ENCODE peak calls at places on chromosomes 3 and 15, in four cellular contexts. R is Ammon's horn, Y is HS-5, M is psoas muscle. Q is an unnamed sample.

GRCh38 chr3:107938128-107938527 is 152.7 kb downstream of the CD47 start:
- DNase-seq in M (no peak), R (peak; percentile 22), Y (peak; percentile 64), Q (no peak)

GRCh38 chr3:50170689-50171088 is 15.6 kb downstream of the SEMA3F start:
- DNase-seq in R (no peak), M (peak; percentile 61), Y (peak; percentile 43), Q (no peak)

GRCh38 chr3:79086514-79086913 is 681.3 kb downstream of the ROBO1 start:
- DNase-seq in R (peak; percentile 72), Y (peak; percentile 34), M (peak; percentile 9), Q (peak; percentile 45)

GRCh38 chr15:89494941-89495637 is 1.3 kb downstream of the RHCG start:
- DNase-seq in R (no peak), Y (no peak), M (no peak), Q (no peak)

GRCh38 chr3:195250473-195251251 is 20.3 kb downstream of the XXYLT1 start:
- DNase-seq in R (no peak), Y (no peak), M (no peak), Q (no peak)

GRCh38 chr3:193214445-193214844 is 26.6 kb upstream of the PLAAT1 start:
- DNase-seq in M (no peak), R (no peak), Y (no peak), Q (no peak)

GRCh38 chr15:28936481-28936881 is 50.7 kb downstream of the APBA2 start:
- DNase-seq in R (peak; percentile 59), M (no peak), Y (no peak), Q (no peak)

GRCh38 chr15:74826372-74826819 is at the start of gene CPLX3:
- DNase-seq in Y (no peak), R (no peak), M (peak; percentile 34), Q (no peak)

GRCh38 chr15:63048986-63049665 is 6.6 kb downstream of the TPM1 start:
- DNase-seq in Y (no peak), M (peak; percentile 43), R (peak; percentile 79), Q (peak; percentile 63)

GRCh38 chr15:65081758-65082157 is 5.2 kb downstream of the KBTBD13 start:
- DNase-seq in R (no peak), Y (no peak), M (no peak), Q (no peak)

GRCh38 chr3:184176377-184177330 is 2.0 kb downstream of the AP2M1 start:
- DNase-seq in M (peak; percentile 75), Y (peak; percentile 84), R (peak; percentile 52), Q (peak; percentile 33)

GRCh38 chr3:74119221-74119620 is 494.5 kb upstream of the PDZRN3 start:
- DNase-seq in Y (no peak), R (no peak), M (no peak), Q (no peak)

GRCh38 chr15:71168163-71168832 is 53.0 kb downstream of the THSD4 start:
- DNase-seq in M (no peak), Y (no peak), R (no peak), Q (no peak)

GRCh38 chr3:62939707-62940106 is 64.5 kb upstream of the CADPS start:
- DNase-seq in Y (no peak), M (no peak), R (no peak), Q (no peak)

GRCh38 chr15:71448688-71449114 is 333.4 kb downstream of the THSD4 start:
- DNase-seq in R (peak; percentile 70), Y (peak; percentile 38), M (no peak), Q (peak; percentile 17)

Q was measured in cerebellum.